ENCODE peak calls at places on chromosomes 11 and 22, in six cellular contexts. One of them, this sample, is unnamed.

GRCh38 chr11:109547356-109548027 is 125.5 kb downstream of the C11orf87 start:
- DNase-seq in fibroblast of pulmonary artery: peak
- DNase-seq in right lobe of liver: no peak
- DNase-seq in upper lobe of left lung: no peak
- DNase-seq in cardiac fibroblast: peak
- DNase-seq in B cell: no peak
- DNase-seq in this sample: no peak

GRCh38 chr11:20057055-20057943 is 103.0 kb downstream of the DBX1 start:
- DNase-seq in upper lobe of left lung: no peak
- DNase-seq in B cell: no peak
- DNase-seq in right lobe of liver: no peak
- DNase-seq in cardiac fibroblast: no peak
- DNase-seq in fibroblast of pulmonary artery: peak
- DNase-seq in this sample: no peak

GRCh38 chr11:33655842-33656600 is 44.6 kb downstream of the C11orf91 start:
- DNase-seq in B cell: no peak
- DNase-seq in cardiac fibroblast: no peak
- DNase-seq in right lobe of liver: no peak
- DNase-seq in fibroblast of pulmonary artery: no peak
- DNase-seq in upper lobe of left lung: no peak
- DNase-seq in this sample: no peak

GRCh38 chr11:76657139-76657823 is 13.3 kb downstream of the LRRC32 start:
- DNase-seq in upper lobe of left lung: no peak
- DNase-seq in fibroblast of pulmonary artery: no peak
- DNase-seq in right lobe of liver: peak
- DNase-seq in B cell: no peak
- DNase-seq in cardiac fibroblast: no peak
- DNase-seq in this sample: peak

GRCh38 chr11:101434241-101434640 is 149.6 kb downstream of the TRPC6 start:
- DNase-seq in upper lobe of left lung: no peak
- DNase-seq in B cell: no peak
- DNase-seq in fibroblast of pulmonary artery: no peak
- DNase-seq in right lobe of liver: no peak
- DNase-seq in cardiac fibroblast: no peak
- DNase-seq in this sample: no peak

GRCh38 chr11:119892311-119892808 is 163.4 kb upstream of the NECTIN1 start:
- DNase-seq in cardiac fibroblast: no peak
- DNase-seq in fibroblast of pulmonary artery: no peak
- DNase-seq in upper lobe of left lung: peak
- DNase-seq in right lobe of liver: no peak
- DNase-seq in B cell: no peak
- DNase-seq in this sample: no peak

GRCh38 chr11:95850137-95850536 is 59.8 kb downstream of the CEP57 start:
- DNase-seq in cardiac fibroblast: peak
- DNase-seq in upper lobe of left lung: no peak
- DNase-seq in fibroblast of pulmonary artery: no peak
- DNase-seq in B cell: no peak
- DNase-seq in right lobe of liver: no peak
- DNase-seq in this sample: no peak

GRCh38 chr22:42217019-42217751 is 53.3 kb downstream of the TCF20 start:
- DNase-seq in cardiac fibroblast: no peak
- DNase-seq in fibroblast of pulmonary artery: no peak
- DNase-seq in upper lobe of left lung: no peak
- DNase-seq in right lobe of liver: no peak
- DNase-seq in B cell: no peak
- DNase-seq in this sample: no peak

GRCh38 chr11:59845399-59845798 is at the start of gene CBLIF:
- DNase-seq in cardiac fibroblast: no peak
- DNase-seq in right lobe of liver: no peak
- DNase-seq in upper lobe of left lung: no peak
- DNase-seq in B cell: no peak
- DNase-seq in fibroblast of pulmonary artery: no peak
- DNase-seq in this sample: no peak

GRCh38 chr11:17445240-17445795 is 31.3 kb downstream of the ABCC8 start:
- DNase-seq in upper lobe of left lung: no peak
- DNase-seq in B cell: no peak
- DNase-seq in cardiac fibroblast: no peak
- DNase-seq in right lobe of liver: no peak
- DNase-seq in fibroblast of pulmonary artery: no peak
- DNase-seq in this sample: no peak

GRCh38 chr11:97557399-97557798 is 1167.6 kb downstream of the JRKL start:
- DNase-seq in right lobe of liver: no peak
- DNase-seq in cardiac fibroblast: peak
- DNase-seq in B cell: no peak
- DNase-seq in fibroblast of pulmonary artery: peak
- DNase-seq in upper lobe of left lung: no peak
- DNase-seq in this sample: no peak

GRCh38 chr11:131661137-131661536 is 290.7 kb downstream of the NTM start:
- DNase-seq in fibroblast of pulmonary artery: peak
- DNase-seq in upper lobe of left lung: no peak
- DNase-seq in right lobe of liver: no peak
- DNase-seq in cardiac fibroblast: no peak
- DNase-seq in B cell: no peak
- DNase-seq in this sample: no peak

GRCh38 chr11:107198490-107199007 is 180.3 kb upstream of the GUCY1A2 start:
- DNase-seq in fibroblast of pulmonary artery: no peak
- DNase-seq in upper lobe of left lung: no peak
- DNase-seq in cardiac fibroblast: no peak
- DNase-seq in B cell: no peak
- DNase-seq in right lobe of liver: no peak
- DNase-seq in this sample: no peak

GRCh38 chr11:125351045-125351867 is 144.8 kb downstream of the FEZ1 start:
- DNase-seq in right lobe of liver: no peak
- DNase-seq in fibroblast of pulmonary artery: no peak
- DNase-seq in cardiac fibroblast: no peak
- DNase-seq in upper lobe of left lung: peak
- DNase-seq in B cell: no peak
- DNase-seq in this sample: no peak

GRCh38 chr22:50044485-50045143 is 13.5 kb downstream of the TTLL8 start:
- DNase-seq in fibroblast of pulmonary artery: no peak
- DNase-seq in B cell: no peak
- DNase-seq in cardiac fibroblast: no peak
- DNase-seq in right lobe of liver: no peak
- DNase-seq in upper lobe of left lung: peak
- DNase-seq in this sample: no peak

GRCh38 chr22:18057568-18058209 is 20.1 kb upstream of the PEX26 start:
- DNase-seq in B cell: peak
- DNase-seq in fibroblast of pulmonary artery: peak
- DNase-seq in cardiac fibroblast: peak
- DNase-seq in right lobe of liver: no peak
- DNase-seq in upper lobe of left lung: no peak
- DNase-seq in this sample: peak

GRCh38 chr11:74696932-74697687 is 34.1 kb downstream of the CHRDL2 start:
- DNase-seq in cardiac fibroblast: peak
- DNase-seq in right lobe of liver: peak
- DNase-seq in fibroblast of pulmonary artery: peak
- DNase-seq in upper lobe of left lung: no peak
- DNase-seq in B cell: no peak
- DNase-seq in this sample: peak

GRCh38 chr22:21736084-21736642 is 569 bp upstream of the YPEL1 start:
- DNase-seq in cardiac fibroblast: no peak
- DNase-seq in upper lobe of left lung: no peak
- DNase-seq in right lobe of liver: no peak
- DNase-seq in B cell: no peak
- DNase-seq in fibroblast of pulmonary artery: no peak
- DNase-seq in this sample: no peak

GRCh38 chr11:28674432-28675076 is 566.4 kb downstream of the METTL15 start:
- DNase-seq in cardiac fibroblast: peak
- DNase-seq in right lobe of liver: no peak
- DNase-seq in upper lobe of left lung: no peak
- DNase-seq in B cell: no peak
- DNase-seq in fibroblast of pulmonary artery: peak
- DNase-seq in this sample: no peak

GRCh38 chr11:66192181-66192888 is 76.1 kb upstream of the RAB1B start:
- DNase-seq in cardiac fibroblast: no peak
- DNase-seq in B cell: no peak
- DNase-seq in upper lobe of left lung: no peak
- DNase-seq in fibroblast of pulmonary artery: peak
- DNase-seq in right lobe of liver: no peak
- DNase-seq in this sample: no peak

GRCh38 chr11:32792111-32792947 is 2.1 kb downstream of the CCDC73 start:
- DNase-seq in cardiac fibroblast: no peak
- DNase-seq in right lobe of liver: no peak
- DNase-seq in fibroblast of pulmonary artery: no peak
- DNase-seq in upper lobe of left lung: no peak
- DNase-seq in B cell: no peak
- DNase-seq in this sample: no peak

GRCh38 chr22:50059185-50059880 is 1.2 kb upstream of the TTLL8 start:
- DNase-seq in fibroblast of pulmonary artery: peak
- DNase-seq in upper lobe of left lung: no peak
- DNase-seq in right lobe of liver: no peak
- DNase-seq in cardiac fibroblast: peak
- DNase-seq in B cell: no peak
- DNase-seq in this sample: no peak

GRCh38 chr11:16853266-16853665 is 114.8 kb downstream of the C11orf58 start:
- DNase-seq in cardiac fibroblast: no peak
- DNase-seq in right lobe of liver: no peak
- DNase-seq in B cell: no peak
- DNase-seq in fibroblast of pulmonary artery: no peak
- DNase-seq in upper lobe of left lung: no peak
- DNase-seq in this sample: no peak

GRCh38 chr22:48740086-48740730 is 1087.5 kb downstream of the BRD1 start:
- DNase-seq in B cell: no peak
- DNase-seq in upper lobe of left lung: peak
- DNase-seq in cardiac fibroblast: no peak
- DNase-seq in fibroblast of pulmonary artery: no peak
- DNase-seq in right lobe of liver: no peak
- DNase-seq in this sample: no peak

GRCh38 chr11:122215244-122215992 is 99.4 kb upstream of the BLID start:
- DNase-seq in fibroblast of pulmonary artery: peak
- DNase-seq in right lobe of liver: peak
- DNase-seq in cardiac fibroblast: peak
- DNase-seq in B cell: peak
- DNase-seq in upper lobe of left lung: peak
- DNase-seq in this sample: peak

GRCh38 chr22:50303848-50304527 is 3.5 kb downstream of the PLXNB2 start:
- DNase-seq in cardiac fibroblast: no peak
- DNase-seq in upper lobe of left lung: peak
- DNase-seq in fibroblast of pulmonary artery: no peak
- DNase-seq in right lobe of liver: peak
- DNase-seq in B cell: peak
- DNase-seq in this sample: no peak

GRCh38 chr11:110830344-110831141 is 118.3 kb upstream of the ARHGAP20 start:
- DNase-seq in cardiac fibroblast: peak
- DNase-seq in upper lobe of left lung: no peak
- DNase-seq in right lobe of liver: no peak
- DNase-seq in B cell: no peak
- DNase-seq in fibroblast of pulmonary artery: no peak
- DNase-seq in this sample: no peak

GRCh38 chr11:71336996-71337772 is 84.8 kb upstream of the SHANK2 start:
- DNase-seq in upper lobe of left lung: no peak
- DNase-seq in fibroblast of pulmonary artery: no peak
- DNase-seq in cardiac fibroblast: no peak
- DNase-seq in B cell: no peak
- DNase-seq in right lobe of liver: no peak
- DNase-seq in this sample: no peak

GRCh38 chr22:39643311-39644083 is 72.9 kb downstream of the CACNA1I start:
- DNase-seq in upper lobe of left lung: no peak
- DNase-seq in cardiac fibroblast: peak
- DNase-seq in right lobe of liver: no peak
- DNase-seq in B cell: no peak
- DNase-seq in fibroblast of pulmonary artery: peak
- DNase-seq in this sample: no peak

GRCh38 chr22:33579448-33580093 is 340.7 kb downstream of the LARGE1 start:
- DNase-seq in cardiac fibroblast: peak
- DNase-seq in right lobe of liver: peak
- DNase-seq in B cell: peak
- DNase-seq in upper lobe of left lung: no peak
- DNase-seq in fibroblast of pulmonary artery: peak
- DNase-seq in this sample: peak
- TF ChIP-seq CTCF in cardiac fibroblast: peak
- TF ChIP-seq CTCF in right lobe of liver: peak
- TF ChIP-seq CTCF in B cell: peak
- TF ChIP-seq CTCF in upper lobe of left lung: peak
- TF ChIP-seq CTCF in fibroblast of pulmonary artery: peak
- TF ChIP-seq CTCF in this sample: no peak

GRCh38 chr11:69013009-69013951 is at the start of gene MRGPRF:
- DNase-seq in right lobe of liver: no peak
- DNase-seq in fibroblast of pulmonary artery: peak
- DNase-seq in B cell: no peak
- DNase-seq in upper lobe of left lung: peak
- DNase-seq in cardiac fibroblast: peak
- DNase-seq in this sample: peak
- TF ChIP-seq CTCF in right lobe of liver: peak
- TF ChIP-seq CTCF in fibroblast of pulmonary artery: peak
- TF ChIP-seq CTCF in B cell: no peak
- TF ChIP-seq CTCF in upper lobe of left lung: no peak
- TF ChIP-seq CTCF in cardiac fibroblast: peak
- TF ChIP-seq CTCF in this sample: no peak

GRCh38 chr22:26512149-26512793 is at the start of gene TFIP11:
- DNase-seq in fibroblast of pulmonary artery: peak
- DNase-seq in cardiac fibroblast: peak
- DNase-seq in right lobe of liver: peak
- DNase-seq in upper lobe of left lung: peak
- DNase-seq in B cell: peak
- DNase-seq in this sample: peak
- TF ChIP-seq CTCF in fibroblast of pulmonary artery: no peak
- TF ChIP-seq CTCF in cardiac fibroblast: no peak
- TF ChIP-seq CTCF in right lobe of liver: no peak
- TF ChIP-seq CTCF in upper lobe of left lung: no peak
- TF ChIP-seq CTCF in B cell: no peak
- TF ChIP-seq CTCF in this sample: no peak

GRCh38 chr22:30433227-30433626 is 7.7 kb downstream of the MTFP1 start:
- DNase-seq in fibroblast of pulmonary artery: no peak
- DNase-seq in upper lobe of left lung: no peak
- DNase-seq in cardiac fibroblast: no peak
- DNase-seq in B cell: no peak
- DNase-seq in right lobe of liver: no peak
- DNase-seq in this sample: no peak

GRCh38 chr22:30432096-30432495 is 6.5 kb downstream of the MTFP1 start:
- DNase-seq in right lobe of liver: no peak
- DNase-seq in B cell: no peak
- DNase-seq in cardiac fibroblast: no peak
- DNase-seq in upper lobe of left lung: no peak
- DNase-seq in fibroblast of pulmonary artery: no peak
- DNase-seq in this sample: no peak

GRCh38 chr22:30432520-30432919 is 7.0 kb downstream of the MTFP1 start:
- DNase-seq in right lobe of liver: peak
- DNase-seq in B cell: no peak
- DNase-seq in upper lobe of left lung: no peak
- DNase-seq in fibroblast of pulmonary artery: no peak
- DNase-seq in cardiac fibroblast: no peak
- DNase-seq in this sample: no peak

GRCh38 chr22:30429887-30430286 is 4.3 kb downstream of the MTFP1 start:
- DNase-seq in fibroblast of pulmonary artery: no peak
- DNase-seq in B cell: no peak
- DNase-seq in right lobe of liver: no peak
- DNase-seq in cardiac fibroblast: no peak
- DNase-seq in upper lobe of left lung: no peak
- DNase-seq in this sample: no peak

DNA sequence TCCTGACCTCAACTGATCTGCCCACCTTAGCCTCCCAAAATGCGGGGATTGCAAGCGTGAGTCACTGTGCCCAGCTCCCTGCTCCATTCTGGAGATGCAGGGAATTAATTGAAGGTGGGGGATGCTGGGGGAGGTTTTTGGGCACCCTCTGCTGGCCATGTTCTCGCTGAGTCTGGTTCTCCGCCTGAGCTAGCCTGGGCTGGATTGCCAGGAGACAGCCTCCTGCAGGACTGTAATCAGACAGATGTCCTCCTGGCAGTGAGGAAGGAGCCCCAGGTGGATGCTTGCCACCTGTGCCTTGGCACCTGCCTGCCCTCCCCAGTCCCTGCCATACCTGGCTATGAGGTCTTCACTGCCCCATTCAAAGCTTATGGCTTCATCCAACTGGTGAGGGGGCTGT is 5.4 kb downstream of the MTFP1 start:
- DNase-seq in B cell: no peak
- DNase-seq in fibroblast of pulmonary artery: no peak
- DNase-seq in upper lobe of left lung: no peak
- DNase-seq in cardiac fibroblast: no peak
- DNase-seq in right lobe of liver: no peak
- DNase-seq in this sample: no peak
- TF ChIP-seq CTCF in B cell: no peak
- TF ChIP-seq CTCF in fibroblast of pulmonary artery: no peak
- TF ChIP-seq CTCF in upper lobe of left lung: no peak
- TF ChIP-seq CTCF in cardiac fibroblast: no peak
- TF ChIP-seq CTCF in right lobe of liver: no peak
- TF ChIP-seq CTCF in this sample: no peak